ENCODE peak calls at places on chromosome 14, in four cellular contexts. L, D, G and O are unnamed samples.

GRCh38 chr14:51846631-51847488 is 13.6 kb upstream of the GNG2 start:
- DNase-seq in G (no peak), D (no peak), L (peak; percentile 94), O (peak; percentile 23)

GRCh38 chr14:56195727-56196126 is 77.5 kb downstream of the PELI2 start:
- DNase-seq in G (no peak), L (peak; percentile 2), D (no peak), O (no peak)

GRCh38 chr14:44912041-44912869 is 49.5 kb downstream of the KLHL28 start:
- DNase-seq in D (no peak), L (no peak), G (no peak), O (no peak)

GRCh38 chr14:68978550-68978911 is 571 bp downstream of the ACTN1 start:
- DNase-seq in L (peak; percentile 41), G (no peak), D (peak; percentile 86), O (peak; percentile 42)

GRCh38 chr14:56569174-56569573 is 10.4 kb upstream of the TMEM260 start:
- DNase-seq in D (no peak), L (no peak), G (no peak), O (no peak)

GRCh38 chr14:49621114-49621881 is 699 bp downstream of the MGAT2 start:
- DNase-seq in D (no peak), L (no peak), G (no peak), O (peak; percentile 65)

GRCh38 chr14:64423987-64424386 is 35.8 kb downstream of the MTHFD1 start:
- DNase-seq in L (no peak), G (no peak), D (no peak), O (no peak)

GRCh38 chr14:67411820-67412421 is at the start of gene PLEK2:
- DNase-seq in G (no peak), L (peak; percentile 45), D (no peak), O (no peak)

GRCh38 chr14:63276492-63277342 is 42.0 kb downstream of the GPHB5 start:
- DNase-seq in L (peak; percentile 11), G (peak; percentile 17), D (peak; percentile 56), O (no peak)

GRCh38 chr14:99759546-99759925 is 33.7 kb upstream of the EML1 start:
- DNase-seq in D (no peak), G (no peak), L (no peak), O (no peak)

GRCh38 chr14:99758121-99758871 is 34.9 kb upstream of the EML1 start:
- DNase-seq in G (no peak), D (no peak), L (no peak), O (no peak)

GRCh38 chr14:99758915-99759545 is 34.2 kb upstream of the EML1 start:
- DNase-seq in L (no peak), G (no peak), D (peak; percentile 79), O (no peak)

GRCh38 chr14:99763527-99764221 is 29.5 kb upstream of the EML1 start:
- DNase-seq in G (no peak), D (no peak), L (no peak), O (no peak)

DNA sequence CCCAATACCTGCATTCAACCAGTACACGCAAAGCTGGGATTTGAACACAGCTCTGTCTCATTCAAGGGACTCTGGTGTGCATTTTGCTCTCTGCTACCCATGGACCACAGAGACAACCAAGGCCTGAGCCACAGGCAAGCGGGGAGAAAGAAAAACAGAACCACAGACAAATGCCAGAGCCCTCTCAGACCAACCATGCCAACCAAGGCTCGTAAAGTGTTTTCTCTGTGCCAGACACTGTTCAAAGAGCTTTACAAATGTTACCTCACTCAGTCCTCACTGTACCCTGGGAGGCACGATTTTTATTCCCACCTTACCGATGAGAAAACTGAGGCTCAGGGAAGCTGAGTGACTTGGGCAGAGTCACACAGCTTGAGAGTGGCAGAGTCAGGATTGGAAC is 32.4 kb upstream of the EML1 start:
- DNase-seq in G (no peak), D (no peak), L (no peak), O (no peak)
- H3K4me1 ChIP-seq in G (peaks cover 9% of the 10 kb centered on the region), D (peaks cover 11% of the 10 kb centered on the region), L (no peaks in the 10 kb centered on the region), O (peaks cover 8% of the 10 kb centered on the region)

DNA sequence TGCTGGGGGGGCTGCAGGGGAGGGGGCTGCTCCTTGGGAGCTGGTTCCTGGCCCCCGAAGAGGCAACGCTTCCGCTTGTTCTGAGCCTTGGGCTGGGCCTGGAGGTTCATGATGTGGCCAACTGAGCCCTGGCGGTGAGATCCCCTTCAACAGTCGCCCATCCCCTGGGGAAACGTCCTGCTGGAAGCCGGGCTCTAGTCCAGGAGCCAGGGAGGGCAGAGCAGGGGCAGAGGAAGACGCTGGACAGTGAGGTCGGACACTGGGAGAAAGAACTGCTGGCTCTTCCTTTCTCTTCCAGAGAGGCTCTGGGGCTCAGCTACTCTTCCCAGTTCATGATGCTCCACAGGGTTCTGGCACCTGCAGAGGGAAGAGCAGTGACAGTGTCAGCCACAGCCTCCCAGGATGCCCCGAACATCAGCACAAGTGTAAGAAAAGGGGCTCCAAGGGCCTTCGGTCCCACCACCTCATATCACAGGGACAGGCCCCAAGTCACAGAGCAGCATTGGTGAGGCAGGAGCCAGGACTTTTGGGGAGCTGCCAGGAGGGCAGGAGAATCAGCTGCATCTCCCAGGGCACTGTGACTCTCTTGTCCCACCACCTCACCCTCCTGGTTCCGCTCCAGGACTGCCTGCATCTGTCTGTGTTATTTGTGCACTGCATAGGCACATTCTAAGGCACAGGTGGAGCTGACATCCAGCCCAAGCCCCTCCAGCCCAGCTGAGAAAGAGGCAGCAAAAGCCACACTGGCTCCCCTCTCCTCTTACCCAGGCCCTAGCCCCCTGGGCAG is 25.9 kb upstream of the PNMA1 start:
- DNase-seq in D (no peak), G (no peak), L (no peak), O (no peak)
- H3K4me1 ChIP-seq in D (peaks cover 36% of the 10 kb centered on the region), G (peaks cover 57% of the 10 kb centered on the region), L (peaks cover 56% of the 10 kb centered on the region), O (peaks cover 62% of the 10 kb centered on the region)

DNA sequence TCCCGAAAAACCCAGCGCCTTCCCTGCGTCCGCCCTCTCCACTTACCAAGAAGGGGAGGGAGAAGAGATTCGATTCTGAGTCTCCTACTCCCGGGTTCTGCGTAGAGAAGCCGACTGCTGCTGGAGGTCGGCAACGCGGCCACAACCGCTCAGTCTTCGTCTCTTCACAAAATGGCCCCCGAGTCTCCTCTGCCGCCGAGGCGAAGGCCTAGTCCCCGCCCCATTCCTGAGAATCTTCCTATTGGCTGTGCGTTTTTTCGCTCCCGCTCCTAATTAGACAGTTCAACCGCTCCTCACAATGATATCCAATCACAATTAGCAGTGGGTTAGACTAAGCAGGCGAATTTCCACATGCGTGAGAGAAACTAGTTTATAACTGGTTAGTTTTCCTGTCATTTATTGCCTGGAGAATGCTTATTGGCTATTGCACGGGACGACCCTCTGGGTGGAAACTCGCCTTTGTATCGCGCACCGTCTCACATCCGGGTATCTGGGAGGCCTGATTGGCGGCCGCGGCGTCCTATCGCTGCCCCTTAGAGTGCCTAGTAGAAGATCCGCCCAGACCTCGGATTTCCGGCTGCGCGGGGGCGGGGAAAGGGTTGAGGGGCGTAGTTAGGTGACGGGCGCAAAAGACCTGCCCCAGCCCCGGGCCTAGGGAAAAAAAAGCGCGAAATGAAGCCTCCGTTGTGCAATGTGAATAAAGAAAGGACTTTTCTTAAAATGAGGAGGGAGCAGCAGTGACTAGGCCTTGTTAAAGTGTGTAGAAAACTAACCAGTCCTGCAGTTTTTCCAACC is at the start of gene HNRNPC:
- DNase-seq in G (peak; percentile 100), D (peak; percentile 99), L (peak; percentile 100), O (peak; percentile 100)
- H3K4me1 ChIP-seq in G (peaks cover 32% of the 10 kb centered on the region), D (peaks cover 18% of the 10 kb centered on the region), L (peaks cover 42% of the 10 kb centered on the region), O (peaks cover 38% of the 10 kb centered on the region)

DNA sequence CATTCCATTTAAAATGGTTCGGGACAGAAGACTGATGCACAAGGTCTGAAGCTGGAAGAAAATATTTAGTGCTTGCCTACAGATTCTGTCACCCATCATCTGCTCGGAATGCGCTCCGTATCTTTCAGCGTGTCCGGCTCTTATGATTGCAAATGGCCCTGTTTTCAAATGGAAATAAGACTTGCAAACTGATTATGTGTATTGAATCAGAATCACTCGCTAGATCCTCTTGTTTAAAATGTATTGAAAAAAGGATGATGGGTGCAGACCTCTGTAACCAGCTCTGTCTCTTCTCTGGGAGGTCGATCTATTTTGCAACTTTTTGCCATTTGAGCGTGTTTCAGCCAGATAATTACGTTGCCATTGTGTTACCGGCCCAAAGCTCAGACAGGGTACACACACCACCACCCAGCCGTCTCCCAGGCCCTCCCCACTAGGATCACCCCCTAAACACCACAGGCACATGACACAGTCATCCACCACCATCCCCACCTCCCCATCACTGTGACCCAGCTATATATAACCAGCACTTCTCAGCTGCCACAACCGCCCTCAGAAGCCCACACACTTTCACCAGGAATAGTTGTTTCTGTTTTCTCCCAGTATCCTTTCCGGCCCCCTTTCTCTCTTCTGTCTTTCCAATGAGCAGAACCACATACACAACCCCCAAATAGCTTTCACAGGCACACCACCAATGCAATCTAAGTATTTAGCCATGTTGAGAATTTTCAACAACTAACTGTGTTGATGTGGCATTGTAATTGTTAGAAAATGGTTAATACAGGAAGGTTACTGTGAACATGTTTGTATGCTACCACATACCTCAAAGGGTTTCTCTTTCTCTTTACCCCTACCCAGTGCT is 10.7 kb downstream of the NKX2-1 start:
- DNase-seq in D (no peak), L (no peak), G (no peak), O (no peak)
- H3K4me1 ChIP-seq in D (no peaks in the 10 kb centered on the region), L (no peaks in the 10 kb centered on the region), G (no peaks in the 10 kb centered on the region), O (peaks cover 4% of the 10 kb centered on the region)

GRCh38 chr14:101876539-101876938 is 87.8 kb upstream of the DYNC1H1 start:
- DNase-seq in L (peak; percentile 80), G (no peak), D (peak; percentile 18), O (peak; percentile 73)
- H3K4me1 ChIP-seq in L (peaks cover 63% of the 10 kb centered on the region), G (no peaks in the 10 kb centered on the region), D (no peaks in the 10 kb centered on the region), O (peaks cover 17% of the 10 kb centered on the region)

GRCh38 chr14:74569387-74569786 is 42.6 kb downstream of the LTBP2 start:
- DNase-seq in G (no peak), D (no peak), L (no peak), O (no peak)

GRCh38 chr14:74567219-74567618 is 44.8 kb downstream of the LTBP2 start:
- DNase-seq in G (no peak), D (no peak), L (no peak), O (no peak)

GRCh38 chr14:74568896-74569295 is 43.1 kb downstream of the LTBP2 start:
- DNase-seq in G (no peak), L (no peak), D (no peak), O (no peak)

GRCh38 chr14:74567646-74568379 is 44.2 kb downstream of the LTBP2 start:
- DNase-seq in D (no peak), L (no peak), G (no peak), O (no peak)

GRCh38 chr14:74568380-74568649 is 43.7 kb downstream of the LTBP2 start:
- DNase-seq in D (no peak), L (no peak), G (no peak), O (no peak)
- H3K4me1 ChIP-seq in D (peaks cover 14% of the 10 kb centered on the region), L (peaks cover 8% of the 10 kb centered on the region), G (peaks cover 36% of the 10 kb centered on the region), O (peaks cover 4% of the 10 kb centered on the region)

GRCh38 chr14:103528512-103529382 is at the start of gene TRMT61A:
- DNase-seq in D (peak; percentile 92), L (peak; percentile 78), G (peak; percentile 92), O (peak; percentile 89)
- H3K4me1 ChIP-seq in D (peaks cover 9% of the 10 kb centered on the region), L (peaks cover 29% of the 10 kb centered on the region), G (peaks cover 66% of the 10 kb centered on the region), O (peaks cover 24% of the 10 kb centered on the region)